ENCODE peak calls at places on chromosomes 13 and 19, in four cellular contexts. P, R, A and D are unnamed samples.

GRCh38 chr13:41565221-41565620 is 107.9 kb downstream of the RGCC start:
- DNase-seq in P (no peak), R (peak; percentile 24), A (no peak), D (no peak)

GRCh38 chr19:48530044-48530720 is 18.5 kb upstream of the LMTK3 start:
- DNase-seq in P (no peak), R (peak; percentile 5), A (no peak), D (no peak)

GRCh38 chr13:36332986-36333385 is 13.2 kb downstream of the SPART start:
- DNase-seq in P (no peak), R (no peak), A (no peak), D (no peak)

GRCh38 chr19:53101518-53101917 is 1.7 kb downstream of the ZNF160 start:
- DNase-seq in P (no peak), R (no peak), A (no peak), D (no peak)

GRCh38 chr19:39515551-39516191 is 732 bp downstream of the SELENOV start:
- DNase-seq in P (no peak), R (no peak), A (no peak), D (no peak)

GRCh38 chr13:95087746-95088305 is 213.4 kb downstream of the ABCC4 start:
- DNase-seq in P (no peak), R (peak; percentile 30), A (no peak), D (no peak)

GRCh38 chr13:31807090-31807541 is 67.8 kb downstream of the RXFP2 start:
- DNase-seq in P (no peak), R (no peak), A (no peak), D (no peak)

GRCh38 chr19:30036154-30037129 is 94.4 kb downstream of the URI1 start:
- DNase-seq in P (no peak), R (peak; percentile 38), A (no peak), D (no peak)

GRCh38 chr13:25225970-25226369 is 53.9 kb upstream of the AMER2 start:
- DNase-seq in P (no peak), R (no peak), A (no peak), D (no peak)

GRCh38 chr13:96728463-96728862 is 265.8 kb downstream of the OXGR1 start:
- DNase-seq in P (no peak), R (no peak), A (no peak), D (no peak)

GRCh38 chr19:41223431-41224234 is 4.6 kb downstream of the AXL start:
- DNase-seq in P (no peak), R (peak; percentile 85), A (peak; percentile 49), D (no peak)